ENCODE peak calls at places on chromosomes 13 and 19, in eight cellular contexts. One of them, this sample, is unnamed.

GRCh38 chr13:21058361-21058760 is 3.0 kb downstream of the LATS2 start:
- DNase-seq in right lobe of liver: no peak
- DNase-seq in Peyer's patch: no peak
- DNase-seq in Panc1: no peak
- DNase-seq in tibial nerve: no peak
- DNase-seq in psoas muscle: no peak
- DNase-seq in heart right ventricle: no peak
- DNase-seq in ascending aorta: no peak
- DNase-seq in this sample: no peak

GRCh38 chr13:54643863-54644262 is 1615.2 kb downstream of the OLFM4 start:
- DNase-seq in tibial nerve: no peak
- DNase-seq in heart right ventricle: no peak
- DNase-seq in Panc1: no peak
- DNase-seq in right lobe of liver: no peak
- DNase-seq in psoas muscle: no peak
- DNase-seq in Peyer's patch: no peak
- DNase-seq in ascending aorta: no peak
- DNase-seq in this sample: no peak

GRCh38 chr19:43675269-43675879 is 5.4 kb upstream of the PLAUR start:
- DNase-seq in ascending aorta: no peak
- DNase-seq in right lobe of liver: no peak
- DNase-seq in Panc1: peak; percentile 18
- DNase-seq in heart right ventricle: no peak
- DNase-seq in Peyer's patch: peak; percentile 90
- DNase-seq in psoas muscle: no peak
- DNase-seq in tibial nerve: no peak
- DNase-seq in this sample: no peak

GRCh38 chr13:101916108-101916757 is 463.8 kb downstream of the ITGBL1 start:
- DNase-seq in ascending aorta: no peak
- DNase-seq in right lobe of liver: peak; percentile 47
- DNase-seq in Panc1: no peak
- DNase-seq in Peyer's patch: no peak
- DNase-seq in psoas muscle: no peak
- DNase-seq in heart right ventricle: no peak
- DNase-seq in tibial nerve: no peak
- DNase-seq in this sample: no peak

GRCh38 chr13:74132152-74132767 is 1.9 kb downstream of the KLF12 start:
- DNase-seq in right lobe of liver: no peak
- DNase-seq in psoas muscle: no peak
- DNase-seq in ascending aorta: no peak
- DNase-seq in Panc1: no peak
- DNase-seq in Peyer's patch: peak; percentile 49
- DNase-seq in heart right ventricle: no peak
- DNase-seq in tibial nerve: no peak
- DNase-seq in this sample: no peak

GRCh38 chr13:74325106-74325505 is 190.9 kb upstream of the KLF12 start:
- DNase-seq in Peyer's patch: no peak
- DNase-seq in right lobe of liver: no peak
- DNase-seq in tibial nerve: peak; percentile 9
- DNase-seq in Panc1: no peak
- DNase-seq in ascending aorta: no peak
- DNase-seq in psoas muscle: no peak
- DNase-seq in heart right ventricle: peak; percentile 35
- DNase-seq in this sample: no peak

GRCh38 chr19:43362179-43362578 is 8.7 kb downstream of the CD177 start:
- DNase-seq in tibial nerve: peak; percentile 16
- DNase-seq in Panc1: no peak
- DNase-seq in ascending aorta: no peak
- DNase-seq in psoas muscle: no peak
- DNase-seq in right lobe of liver: no peak
- DNase-seq in Peyer's patch: no peak
- DNase-seq in heart right ventricle: no peak
- DNase-seq in this sample: no peak

GRCh38 chr13:101398920-101399319 is 17.4 kb downstream of the NALCN start:
- DNase-seq in Peyer's patch: no peak
- DNase-seq in ascending aorta: no peak
- DNase-seq in Panc1: no peak
- DNase-seq in psoas muscle: no peak
- DNase-seq in tibial nerve: no peak
- DNase-seq in right lobe of liver: no peak
- DNase-seq in heart right ventricle: no peak
- DNase-seq in this sample: no peak

GRCh38 chr19:1274081-1274851 is 1.1 kb upstream of the FAM174C start:
- DNase-seq in Panc1: no peak
- DNase-seq in heart right ventricle: no peak
- DNase-seq in Peyer's patch: no peak
- DNase-seq in psoas muscle: peak; percentile 65
- DNase-seq in right lobe of liver: no peak
- DNase-seq in tibial nerve: no peak
- DNase-seq in ascending aorta: no peak
- DNase-seq in this sample: no peak

GRCh38 chr13:34201050-34201913 is 383.3 kb downstream of the RFC3 start:
- DNase-seq in right lobe of liver: no peak
- DNase-seq in heart right ventricle: peak; percentile 15
- DNase-seq in psoas muscle: no peak
- DNase-seq in Panc1: no peak
- DNase-seq in Peyer's patch: no peak
- DNase-seq in ascending aorta: no peak
- DNase-seq in tibial nerve: no peak
- DNase-seq in this sample: no peak

GRCh38 chr19:19107663-19108062 is 30.6 kb downstream of the TMEM161A start:
- DNase-seq in Peyer's patch: no peak
- DNase-seq in right lobe of liver: no peak
- DNase-seq in tibial nerve: no peak
- DNase-seq in ascending aorta: no peak
- DNase-seq in Panc1: no peak
- DNase-seq in heart right ventricle: no peak
- DNase-seq in psoas muscle: no peak
- DNase-seq in this sample: no peak

GRCh38 chr13:50156140-50156539 is 140.9 kb downstream of the KCNRG start:
- DNase-seq in Peyer's patch: no peak
- DNase-seq in tibial nerve: no peak
- DNase-seq in psoas muscle: no peak
- DNase-seq in Panc1: no peak
- DNase-seq in ascending aorta: no peak
- DNase-seq in heart right ventricle: no peak
- DNase-seq in right lobe of liver: no peak
- DNase-seq in this sample: no peak

GRCh38 chr13:111511219-111511732 is 190.8 kb downstream of the TEX29 start:
- DNase-seq in tibial nerve: no peak
- DNase-seq in Peyer's patch: no peak
- DNase-seq in right lobe of liver: no peak
- DNase-seq in heart right ventricle: no peak
- DNase-seq in Panc1: no peak
- DNase-seq in ascending aorta: no peak
- DNase-seq in psoas muscle: no peak
- DNase-seq in this sample: no peak

GRCh38 chr19:15869109-15869555 is 28.7 kb downstream of the CYP4F2 start:
- DNase-seq in heart right ventricle: peak; percentile 15
- DNase-seq in right lobe of liver: peak; percentile 53
- DNase-seq in psoas muscle: no peak
- DNase-seq in tibial nerve: peak; percentile 36
- DNase-seq in Panc1: peak; percentile 2
- DNase-seq in ascending aorta: no peak
- DNase-seq in Peyer's patch: peak; percentile 70
- DNase-seq in this sample: no peak

GRCh38 chr13:39509616-39510015 is 93.4 kb downstream of the LHFPL6 start:
- DNase-seq in heart right ventricle: no peak
- DNase-seq in tibial nerve: no peak
- DNase-seq in psoas muscle: no peak
- DNase-seq in ascending aorta: no peak
- DNase-seq in Peyer's patch: no peak
- DNase-seq in right lobe of liver: no peak
- DNase-seq in Panc1: no peak
- DNase-seq in this sample: no peak

GRCh38 chr13:99681695-99682094 is 180.4 kb downstream of the TM9SF2 start:
- DNase-seq in right lobe of liver: no peak
- DNase-seq in ascending aorta: no peak
- DNase-seq in psoas muscle: no peak
- DNase-seq in tibial nerve: no peak
- DNase-seq in heart right ventricle: no peak
- DNase-seq in Panc1: no peak
- DNase-seq in Peyer's patch: no peak
- DNase-seq in this sample: no peak

GRCh38 chr19:41991025-41991424 is 3.0 kb downstream of the ATP1A3 start:
- DNase-seq in heart right ventricle: peak; percentile 71
- DNase-seq in Panc1: no peak
- DNase-seq in ascending aorta: no peak
- DNase-seq in right lobe of liver: no peak
- DNase-seq in psoas muscle: no peak
- DNase-seq in tibial nerve: no peak
- DNase-seq in Peyer's patch: no peak
- DNase-seq in this sample: no peak

GRCh38 chr19:3055741-3056453 is 6.4 kb downstream of the TLE5 start:
- DNase-seq in psoas muscle: peak; percentile 70
- DNase-seq in Panc1: no peak
- DNase-seq in tibial nerve: no peak
- DNase-seq in heart right ventricle: no peak
- DNase-seq in Peyer's patch: no peak
- DNase-seq in ascending aorta: no peak
- DNase-seq in right lobe of liver: no peak
- DNase-seq in this sample: no peak

GRCh38 chr13:94280357-94280756 is 199.1 kb downstream of the DCT start:
- DNase-seq in right lobe of liver: no peak
- DNase-seq in psoas muscle: no peak
- DNase-seq in Peyer's patch: no peak
- DNase-seq in Panc1: no peak
- DNase-seq in tibial nerve: no peak
- DNase-seq in ascending aorta: no peak
- DNase-seq in heart right ventricle: no peak
- DNase-seq in this sample: no peak

DNA sequence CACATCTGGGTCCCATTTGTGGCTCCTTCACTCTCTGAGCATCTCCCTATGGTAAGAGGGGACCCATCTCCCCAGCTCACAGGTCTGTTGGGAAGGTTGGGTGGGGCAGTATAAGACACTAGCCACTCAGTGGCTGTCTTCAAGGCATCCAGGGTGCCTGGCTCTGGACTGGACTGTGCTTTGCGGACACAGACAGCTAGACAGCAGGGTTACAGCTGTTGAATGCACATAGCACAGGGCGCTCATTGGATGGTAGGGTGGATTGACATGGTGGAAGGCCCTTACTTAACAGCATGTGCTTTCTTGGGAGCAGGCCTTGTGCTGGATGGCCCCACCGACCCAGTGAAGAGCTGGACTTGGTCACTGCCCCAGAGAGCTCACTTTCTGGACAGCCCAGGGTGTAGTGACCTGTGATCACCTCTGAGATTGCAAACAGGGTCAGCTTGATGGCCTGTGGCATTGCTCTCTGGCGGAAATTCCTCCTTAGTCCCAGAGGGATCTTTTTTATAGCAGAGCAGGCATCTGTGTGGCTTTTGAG is 1.9 kb downstream of the ZNF444 start:
- DNase-seq in Panc1: no peak
- DNase-seq in heart right ventricle: no peak
- DNase-seq in right lobe of liver: no peak
- DNase-seq in tibial nerve: no peak
- DNase-seq in Peyer's patch: no peak
- DNase-seq in ascending aorta: no peak
- DNase-seq in psoas muscle: no peak
- DNase-seq in this sample: no peak
- H3K27ac ChIP-seq in Panc1: peak overlapping the region; percentile 84
- H3K27ac ChIP-seq in heart right ventricle: no peak overlapping the region
- H3K27ac ChIP-seq in right lobe of liver: peak overlapping the region; percentile 81
- H3K27ac ChIP-seq in tibial nerve: no peak overlapping the region
- H3K27ac ChIP-seq in Peyer's patch: peak overlapping the region; percentile 86
- H3K27ac ChIP-seq in ascending aorta: no peak overlapping the region
- H3K27ac ChIP-seq in psoas muscle: no peak overlapping the region
- H3K27ac ChIP-seq in this sample: no peak overlapping the region

GRCh38 chr19:50341091-50341564 is 12.0 kb upstream of the KCNC3 start:
- DNase-seq in Peyer's patch: no peak
- DNase-seq in tibial nerve: no peak
- DNase-seq in psoas muscle: no peak
- DNase-seq in ascending aorta: no peak
- DNase-seq in heart right ventricle: no peak
- DNase-seq in Panc1: no peak
- DNase-seq in right lobe of liver: no peak
- DNase-seq in this sample: no peak

GRCh38 chr19:50349277-50350057 is 16.0 kb downstream of the NAPSA start:
- DNase-seq in ascending aorta: no peak
- DNase-seq in Peyer's patch: no peak
- DNase-seq in right lobe of liver: no peak
- DNase-seq in tibial nerve: no peak
- DNase-seq in psoas muscle: no peak
- DNase-seq in heart right ventricle: no peak
- DNase-seq in Panc1: no peak
- DNase-seq in this sample: no peak

GRCh38 chr19:50344661-50345318 is 15.6 kb upstream of the KCNC3 start:
- DNase-seq in ascending aorta: no peak
- DNase-seq in heart right ventricle: no peak
- DNase-seq in right lobe of liver: peak; percentile 23
- DNase-seq in Panc1: no peak
- DNase-seq in Peyer's patch: peak; percentile 86
- DNase-seq in psoas muscle: no peak
- DNase-seq in tibial nerve: no peak
- DNase-seq in this sample: no peak
- TF ChIP-seq CTCF in ascending aorta: no peak
- TF ChIP-seq CTCF in heart right ventricle: no peak
- TF ChIP-seq CTCF in right lobe of liver: no peak
- TF ChIP-seq CTCF in Panc1: no peak
- TF ChIP-seq CTCF in Peyer's patch: no peak
- TF ChIP-seq CTCF in psoas muscle: no peak
- TF ChIP-seq CTCF in tibial nerve: no peak
- TF ChIP-seq CTCF in this sample: no peak

DNA sequence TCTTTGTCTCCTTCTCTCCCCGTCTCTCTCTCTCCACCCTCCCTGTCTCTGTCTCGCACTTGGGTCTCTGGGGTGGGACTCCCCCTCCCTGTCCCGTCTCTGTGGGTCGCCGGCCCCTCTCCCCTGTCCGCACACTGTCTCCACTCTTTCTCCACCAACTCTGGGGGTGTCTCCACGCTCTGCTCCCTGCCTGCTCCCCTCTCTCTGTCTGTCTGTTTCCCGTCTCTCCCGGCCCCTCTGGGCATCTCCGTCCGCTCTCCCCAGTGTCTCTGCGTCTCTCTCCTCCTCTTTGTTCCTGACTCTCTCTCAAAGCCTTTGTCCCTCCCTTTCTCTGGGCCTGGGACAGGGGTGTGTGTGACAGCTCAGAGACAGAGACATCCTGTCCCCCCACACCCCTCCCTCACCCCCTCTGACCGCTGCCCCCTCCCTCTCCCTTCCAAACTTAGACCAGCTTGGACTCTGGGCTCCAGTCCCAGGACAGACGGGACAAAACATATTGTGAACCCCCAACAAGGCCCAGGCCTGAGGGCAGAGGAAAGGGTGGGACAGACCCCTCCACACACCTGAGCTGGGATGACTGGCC is 661 bp upstream of the SBK3 start:
- DNase-seq in ascending aorta: no peak
- DNase-seq in Panc1: no peak
- DNase-seq in Peyer's patch: no peak
- DNase-seq in right lobe of liver: no peak
- DNase-seq in tibial nerve: no peak
- DNase-seq in psoas muscle: peak; percentile 86
- DNase-seq in heart right ventricle: peak; percentile 63
- DNase-seq in this sample: no peak
- H3K27ac ChIP-seq in ascending aorta: peak overlapping the region; percentile 61
- H3K27ac ChIP-seq in Panc1: peak overlapping the region; percentile 94
- H3K27ac ChIP-seq in Peyer's patch: peak overlapping the region; percentile 67
- H3K27ac ChIP-seq in right lobe of liver: no peak overlapping the region
- H3K27ac ChIP-seq in tibial nerve: no peak overlapping the region
- H3K27ac ChIP-seq in psoas muscle: peak overlapping the region; percentile 94
- H3K27ac ChIP-seq in heart right ventricle: peak overlapping the region; percentile 83
- H3K27ac ChIP-seq in this sample: no peak overlapping the region

GRCh38 chr13:97125810-97126738 is 96.1 kb upstream of the MBNL2 start:
- DNase-seq in psoas muscle: peak; percentile 71
- DNase-seq in Panc1: no peak
- DNase-seq in Peyer's patch: no peak
- DNase-seq in tibial nerve: no peak
- DNase-seq in ascending aorta: no peak
- DNase-seq in heart right ventricle: no peak
- DNase-seq in right lobe of liver: no peak
- DNase-seq in this sample: no peak
- TF ChIP-seq CTCF in psoas muscle: no peak
- TF ChIP-seq CTCF in Panc1: no peak
- TF ChIP-seq CTCF in Peyer's patch: no peak
- TF ChIP-seq CTCF in tibial nerve: no peak
- TF ChIP-seq CTCF in ascending aorta: no peak
- TF ChIP-seq CTCF in heart right ventricle: no peak
- TF ChIP-seq CTCF in right lobe of liver: no peak
- TF ChIP-seq CTCF in this sample: no peak